ENCODE peak calls at places on chromosomes 5 and 9, in ten cellular contexts. One of them, this sample, is unnamed. For H3K4me1, the result is how much of the 10 kb centered on the place peaks cover.

GRCh38 chr5:116442095-116442534 is 132.5 kb downstream of the SEMA6A start:
- DNase-seq in prostate gland: no peak
- DNase-seq in transverse colon: peak
- DNase-seq in mesendoderm: no peak
- DNase-seq in esophagus squamous epithelium: no peak
- DNase-seq in breast epithelium: no peak
- DNase-seq in RWPE2: no peak
- DNase-seq in CD8-positive, alpha-beta T cell: no peak
- DNase-seq in psoas muscle: peak
- DNase-seq in CD8-positive, alpha-beta memory T cell: no peak
- DNase-seq in this sample: peak

GRCh38 chr9:72352911-72353388 is 12.1 kb downstream of the ZFAND5 start:
- DNase-seq in prostate gland: no peak
- DNase-seq in transverse colon: no peak
- DNase-seq in mesendoderm: no peak
- DNase-seq in esophagus squamous epithelium: no peak
- DNase-seq in breast epithelium: no peak
- DNase-seq in RWPE2: no peak
- DNase-seq in CD8-positive, alpha-beta T cell: no peak
- DNase-seq in psoas muscle: no peak
- DNase-seq in CD8-positive, alpha-beta memory T cell: no peak
- DNase-seq in this sample: no peak

GRCh38 chr9:757246-757881 is 84.1 kb upstream of the DMRT1 start:
- DNase-seq in prostate gland: peak
- DNase-seq in transverse colon: peak
- DNase-seq in mesendoderm: peak
- DNase-seq in esophagus squamous epithelium: no peak
- DNase-seq in breast epithelium: no peak
- DNase-seq in RWPE2: peak
- DNase-seq in CD8-positive, alpha-beta T cell: no peak
- DNase-seq in psoas muscle: no peak
- DNase-seq in CD8-positive, alpha-beta memory T cell: no peak
- DNase-seq in this sample: peak

GRCh38 chr9:69594180-69594579 is 78.0 kb downstream of the APBA1 start:
- DNase-seq in prostate gland: peak
- DNase-seq in transverse colon: no peak
- DNase-seq in mesendoderm: no peak
- DNase-seq in esophagus squamous epithelium: no peak
- DNase-seq in breast epithelium: no peak
- DNase-seq in RWPE2: no peak
- DNase-seq in CD8-positive, alpha-beta T cell: no peak
- DNase-seq in psoas muscle: no peak
- DNase-seq in CD8-positive, alpha-beta memory T cell: no peak
- DNase-seq in this sample: no peak

GRCh38 chr5:1958211-1959010 is 75.7 kb upstream of the IRX4 start:
- DNase-seq in prostate gland: no peak
- DNase-seq in transverse colon: no peak
- DNase-seq in mesendoderm: no peak
- DNase-seq in esophagus squamous epithelium: no peak
- DNase-seq in breast epithelium: peak
- DNase-seq in RWPE2: no peak
- DNase-seq in CD8-positive, alpha-beta T cell: no peak
- DNase-seq in psoas muscle: no peak
- DNase-seq in CD8-positive, alpha-beta memory T cell: no peak
- DNase-seq in this sample: no peak

GRCh38 chr5:116273458-116274242 is 188.8 kb downstream of the COMMD10 start:
- DNase-seq in prostate gland: no peak
- DNase-seq in transverse colon: no peak
- DNase-seq in mesendoderm: no peak
- DNase-seq in esophagus squamous epithelium: no peak
- DNase-seq in breast epithelium: no peak
- DNase-seq in RWPE2: no peak
- DNase-seq in CD8-positive, alpha-beta T cell: no peak
- DNase-seq in psoas muscle: no peak
- DNase-seq in CD8-positive, alpha-beta memory T cell: no peak
- DNase-seq in this sample: no peak

GRCh38 chr9:133127340-133127981 is 6.4 kb upstream of the RALGDS start:
- DNase-seq in prostate gland: peak
- DNase-seq in transverse colon: peak
- DNase-seq in mesendoderm: no peak
- DNase-seq in esophagus squamous epithelium: no peak
- DNase-seq in breast epithelium: peak
- DNase-seq in RWPE2: no peak
- DNase-seq in CD8-positive, alpha-beta T cell: peak
- DNase-seq in psoas muscle: peak
- DNase-seq in CD8-positive, alpha-beta memory T cell: peak
- DNase-seq in this sample: no peak

GRCh38 chr5:13403351-13403750 is 541.1 kb downstream of the DNAH5 start:
- DNase-seq in prostate gland: no peak
- DNase-seq in transverse colon: no peak
- DNase-seq in mesendoderm: no peak
- DNase-seq in esophagus squamous epithelium: no peak
- DNase-seq in breast epithelium: no peak
- DNase-seq in RWPE2: no peak
- DNase-seq in CD8-positive, alpha-beta T cell: no peak
- DNase-seq in psoas muscle: no peak
- DNase-seq in CD8-positive, alpha-beta memory T cell: no peak
- DNase-seq in this sample: no peak

GRCh38 chr5:11981986-11982385 is 77.7 kb upstream of the CTNND2 start:
- DNase-seq in prostate gland: no peak
- DNase-seq in transverse colon: no peak
- DNase-seq in mesendoderm: no peak
- DNase-seq in esophagus squamous epithelium: no peak
- DNase-seq in breast epithelium: no peak
- DNase-seq in RWPE2: no peak
- DNase-seq in CD8-positive, alpha-beta T cell: no peak
- DNase-seq in psoas muscle: no peak
- DNase-seq in CD8-positive, alpha-beta memory T cell: no peak
- DNase-seq in this sample: no peak

GRCh38 chr9:36074870-36075532 is 38.3 kb downstream of the RECK start:
- DNase-seq in prostate gland: peak
- DNase-seq in transverse colon: peak
- DNase-seq in mesendoderm: no peak
- DNase-seq in esophagus squamous epithelium: peak
- DNase-seq in breast epithelium: peak
- DNase-seq in RWPE2: peak
- DNase-seq in CD8-positive, alpha-beta T cell: no peak
- DNase-seq in psoas muscle: peak
- DNase-seq in CD8-positive, alpha-beta memory T cell: no peak
- DNase-seq in this sample: peak

GRCh38 chr9:106954562-106954961 is 91.6 kb downstream of the ZNF462 start:
- DNase-seq in prostate gland: no peak
- DNase-seq in transverse colon: no peak
- DNase-seq in mesendoderm: no peak
- DNase-seq in esophagus squamous epithelium: no peak
- DNase-seq in breast epithelium: no peak
- DNase-seq in RWPE2: no peak
- DNase-seq in CD8-positive, alpha-beta T cell: no peak
- DNase-seq in psoas muscle: no peak
- DNase-seq in CD8-positive, alpha-beta memory T cell: no peak
- DNase-seq in this sample: no peak

GRCh38 chr5:132506094-132506692 is 15.6 kb upstream of the IRF1 start:
- DNase-seq in prostate gland: no peak
- DNase-seq in transverse colon: peak
- DNase-seq in mesendoderm: peak
- DNase-seq in esophagus squamous epithelium: no peak
- DNase-seq in breast epithelium: no peak
- DNase-seq in RWPE2: no peak
- DNase-seq in CD8-positive, alpha-beta T cell: no peak
- DNase-seq in psoas muscle: no peak
- DNase-seq in CD8-positive, alpha-beta memory T cell: no peak
- DNase-seq in this sample: no peak

GRCh38 chr9:136668983-136669790 is 6.5 kb downstream of the EGFL7 start:
- DNase-seq in prostate gland: no peak
- DNase-seq in transverse colon: no peak
- DNase-seq in mesendoderm: no peak
- DNase-seq in esophagus squamous epithelium: no peak
- DNase-seq in breast epithelium: no peak
- DNase-seq in RWPE2: no peak
- DNase-seq in CD8-positive, alpha-beta T cell: no peak
- DNase-seq in psoas muscle: no peak
- DNase-seq in CD8-positive, alpha-beta memory T cell: no peak
- DNase-seq in this sample: no peak

GRCh38 chr5:127957183-127957582 is 126.4 kb upstream of the SLC12A2 start:
- DNase-seq in prostate gland: peak
- DNase-seq in transverse colon: peak
- DNase-seq in mesendoderm: no peak
- DNase-seq in esophagus squamous epithelium: no peak
- DNase-seq in breast epithelium: peak
- DNase-seq in RWPE2: no peak
- DNase-seq in CD8-positive, alpha-beta T cell: no peak
- DNase-seq in psoas muscle: peak
- DNase-seq in CD8-positive, alpha-beta memory T cell: no peak
- DNase-seq in this sample: peak

GRCh38 chr9:83992407-83992806 is 11.8 kb downstream of the RMI1 start:
- DNase-seq in prostate gland: no peak
- DNase-seq in transverse colon: no peak
- DNase-seq in mesendoderm: no peak
- DNase-seq in esophagus squamous epithelium: no peak
- DNase-seq in breast epithelium: no peak
- DNase-seq in RWPE2: no peak
- DNase-seq in CD8-positive, alpha-beta T cell: no peak
- DNase-seq in psoas muscle: no peak
- DNase-seq in CD8-positive, alpha-beta memory T cell: no peak
- DNase-seq in this sample: no peak

GRCh38 chr9:137064027-137064879 is 6.1 kb downstream of the SAPCD2 start:
- DNase-seq in prostate gland: no peak
- DNase-seq in transverse colon: peak
- DNase-seq in mesendoderm: no peak
- DNase-seq in esophagus squamous epithelium: no peak
- DNase-seq in breast epithelium: no peak
- DNase-seq in RWPE2: no peak
- DNase-seq in CD8-positive, alpha-beta T cell: peak
- DNase-seq in psoas muscle: peak
- DNase-seq in CD8-positive, alpha-beta memory T cell: peak
- DNase-seq in this sample: peak

GRCh38 chr5:116543501-116543900 is 31.1 kb downstream of the SEMA6A start:
- DNase-seq in prostate gland: no peak
- DNase-seq in transverse colon: no peak
- DNase-seq in mesendoderm: no peak
- DNase-seq in esophagus squamous epithelium: no peak
- DNase-seq in breast epithelium: no peak
- DNase-seq in RWPE2: no peak
- DNase-seq in CD8-positive, alpha-beta T cell: no peak
- DNase-seq in psoas muscle: no peak
- DNase-seq in CD8-positive, alpha-beta memory T cell: no peak
- DNase-seq in this sample: no peak

DNA sequence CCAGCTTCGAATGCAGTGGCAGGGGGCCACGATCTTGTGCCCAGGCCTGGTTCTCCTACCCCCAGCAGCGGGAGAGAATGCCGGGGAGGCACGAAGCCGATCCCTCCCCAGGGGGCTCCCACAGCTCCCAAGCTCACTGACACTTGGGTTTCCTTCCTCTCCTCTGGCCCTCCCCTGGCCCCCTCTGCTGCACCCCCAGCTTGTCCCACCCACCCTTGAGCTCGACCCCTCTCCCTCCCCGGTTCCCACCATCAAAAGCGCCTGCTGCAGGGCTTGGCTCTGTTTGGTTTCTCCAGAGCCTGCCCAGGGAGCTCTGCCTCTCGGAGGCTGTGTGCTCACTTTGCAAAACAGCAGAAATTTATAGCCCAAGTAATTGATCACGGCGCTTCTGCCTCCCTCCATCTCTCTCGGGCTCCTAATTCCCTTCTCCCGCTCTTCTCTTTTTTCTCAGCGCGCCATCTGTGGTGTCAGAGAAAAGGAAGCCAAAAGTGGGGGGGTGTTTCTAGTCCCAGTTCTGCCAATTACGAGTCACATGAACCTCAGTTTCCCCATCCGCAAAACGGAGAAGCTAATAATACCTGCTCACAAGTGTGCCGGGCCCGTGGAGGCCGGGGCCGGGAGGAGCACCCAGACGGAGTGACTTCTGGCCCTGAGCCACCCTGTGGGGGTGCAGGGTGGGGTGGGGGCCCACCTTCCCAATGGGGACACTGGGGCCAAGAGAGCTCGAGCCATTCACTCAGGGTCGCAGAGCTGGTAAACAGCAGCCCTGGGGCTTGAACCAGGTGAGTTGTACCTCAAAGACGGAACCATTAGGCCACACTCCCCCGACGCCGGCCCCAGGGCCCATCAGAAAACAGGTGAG is 141.2 kb upstream of the IER5L start:
- DNase-seq in prostate gland: no peak
- DNase-seq in transverse colon: no peak
- DNase-seq in mesendoderm: no peak
- DNase-seq in esophagus squamous epithelium: no peak
- DNase-seq in breast epithelium: peak
- DNase-seq in RWPE2: no peak
- DNase-seq in CD8-positive, alpha-beta T cell: peak
- DNase-seq in psoas muscle: peak
- DNase-seq in CD8-positive, alpha-beta memory T cell: no peak
- DNase-seq in this sample: no peak
- H3K4me1 ChIP-seq in prostate gland: under half
- H3K4me1 ChIP-seq in transverse colon: under half
- H3K4me1 ChIP-seq in mesendoderm: under half
- H3K4me1 ChIP-seq in esophagus squamous epithelium: half or more
- H3K4me1 ChIP-seq in breast epithelium: under half
- H3K4me1 ChIP-seq in RWPE2: under half
- H3K4me1 ChIP-seq in CD8-positive, alpha-beta T cell: under half
- H3K4me1 ChIP-seq in psoas muscle: under half
- H3K4me1 ChIP-seq in CD8-positive, alpha-beta memory T cell: under half
- H3K4me1 ChIP-seq in this sample: half or more

GRCh38 chr9:21585756-21586752 is 103.9 kb upstream of the IFNE start:
- DNase-seq in prostate gland: no peak
- DNase-seq in transverse colon: no peak
- DNase-seq in mesendoderm: no peak
- DNase-seq in esophagus squamous epithelium: no peak
- DNase-seq in breast epithelium: no peak
- DNase-seq in RWPE2: no peak
- DNase-seq in CD8-positive, alpha-beta T cell: no peak
- DNase-seq in psoas muscle: no peak
- DNase-seq in CD8-positive, alpha-beta memory T cell: no peak
- DNase-seq in this sample: no peak
- H3K4me3 ChIP-seq in prostate gland: no peak
- H3K4me3 ChIP-seq in transverse colon: no peak
- H3K4me3 ChIP-seq in mesendoderm: no peak
- H3K4me3 ChIP-seq in esophagus squamous epithelium: no peak
- H3K4me3 ChIP-seq in breast epithelium: no peak
- H3K4me3 ChIP-seq in RWPE2: no peak
- H3K4me3 ChIP-seq in CD8-positive, alpha-beta T cell: no peak
- H3K4me3 ChIP-seq in psoas muscle: no peak
- H3K4me3 ChIP-seq in CD8-positive, alpha-beta memory T cell: no peak
- H3K4me3 ChIP-seq in this sample: no peak

GRCh38 chr9:129490583-129491485 is 130.1 kb downstream of the C9orf50 start:
- DNase-seq in prostate gland: no peak
- DNase-seq in transverse colon: no peak
- DNase-seq in mesendoderm: no peak
- DNase-seq in esophagus squamous epithelium: no peak
- DNase-seq in breast epithelium: no peak
- DNase-seq in RWPE2: no peak
- DNase-seq in CD8-positive, alpha-beta T cell: no peak
- DNase-seq in psoas muscle: no peak
- DNase-seq in CD8-positive, alpha-beta memory T cell: no peak
- DNase-seq in this sample: peak
- H3K27ac ChIP-seq in prostate gland: peak
- H3K27ac ChIP-seq in transverse colon: peak
- H3K27ac ChIP-seq in mesendoderm: no peak
- H3K27ac ChIP-seq in esophagus squamous epithelium: peak
- H3K27ac ChIP-seq in breast epithelium: peak
- H3K27ac ChIP-seq in RWPE2: peak
- H3K27ac ChIP-seq in CD8-positive, alpha-beta T cell: no peak
- H3K27ac ChIP-seq in psoas muscle: peak
- H3K27ac ChIP-seq in CD8-positive, alpha-beta memory T cell: peak
- H3K27ac ChIP-seq in this sample: peak

GRCh38 chr9:95080961-95081658 is 236.4 kb downstream of the FANCC start:
- DNase-seq in prostate gland: no peak
- DNase-seq in transverse colon: no peak
- DNase-seq in mesendoderm: no peak
- DNase-seq in esophagus squamous epithelium: no peak
- DNase-seq in breast epithelium: peak
- DNase-seq in RWPE2: no peak
- DNase-seq in CD8-positive, alpha-beta T cell: no peak
- DNase-seq in psoas muscle: no peak
- DNase-seq in CD8-positive, alpha-beta memory T cell: no peak
- DNase-seq in this sample: no peak
- H3K4me1 ChIP-seq in prostate gland: under half
- H3K4me1 ChIP-seq in transverse colon: under half
- H3K4me1 ChIP-seq in mesendoderm: under half
- H3K4me1 ChIP-seq in esophagus squamous epithelium: half or more
- H3K4me1 ChIP-seq in breast epithelium: under half
- H3K4me1 ChIP-seq in RWPE2: under half
- H3K4me1 ChIP-seq in CD8-positive, alpha-beta T cell: under half
- H3K4me1 ChIP-seq in psoas muscle: half or more
- H3K4me1 ChIP-seq in CD8-positive, alpha-beta memory T cell: under half
- H3K4me1 ChIP-seq in this sample: half or more